ENCODE peak calls at places on chromosomes 6 and 20, in ten cellular contexts. One of them, this sample, is unnamed. For H3K4me1, the result is how much of the 10 kb centered on the place peaks cover.

GRCh38 chr20:53748176-53748575 is 154.5 kb upstream of the ZNF217 start:
- DNase-seq in breast epithelium: no peak
- DNase-seq in H1: no peak
- DNase-seq in DND-41: no peak
- DNase-seq in stomach: no peak
- DNase-seq in A549: no peak
- DNase-seq in K562: no peak
- DNase-seq in psoas muscle: no peak
- DNase-seq in cardiac muscle cell: no peak
- DNase-seq in OCI-LY7: no peak
- DNase-seq in this sample: no peak

GRCh38 chr6:155313602-155314091 is 637 bp downstream of the TFB1M start:
- DNase-seq in breast epithelium: no peak
- DNase-seq in H1: no peak
- DNase-seq in DND-41: peak
- DNase-seq in stomach: no peak
- DNase-seq in A549: peak
- DNase-seq in K562: no peak
- DNase-seq in psoas muscle: no peak
- DNase-seq in cardiac muscle cell: peak
- DNase-seq in OCI-LY7: peak
- DNase-seq in this sample: no peak

GRCh38 chr6:159807150-159807859 is 7.2 kb downstream of the PNLDC1 start:
- DNase-seq in breast epithelium: no peak
- DNase-seq in H1: no peak
- DNase-seq in DND-41: no peak
- DNase-seq in stomach: no peak
- DNase-seq in A549: no peak
- DNase-seq in K562: no peak
- DNase-seq in psoas muscle: no peak
- DNase-seq in cardiac muscle cell: no peak
- DNase-seq in OCI-LY7: no peak
- DNase-seq in this sample: no peak

GRCh38 chr6:157235600-157236039 is 87.7 kb downstream of the TMEM242 start:
- DNase-seq in breast epithelium: no peak
- DNase-seq in H1: peak
- DNase-seq in DND-41: no peak
- DNase-seq in stomach: peak
- DNase-seq in A549: peak
- DNase-seq in K562: no peak
- DNase-seq in psoas muscle: peak
- DNase-seq in cardiac muscle cell: peak
- DNase-seq in OCI-LY7: no peak
- DNase-seq in this sample: no peak

GRCh38 chr20:8242827-8243764 is 111.0 kb downstream of the PLCB1 start:
- DNase-seq in breast epithelium: no peak
- DNase-seq in H1: no peak
- DNase-seq in DND-41: no peak
- DNase-seq in stomach: no peak
- DNase-seq in A549: no peak
- DNase-seq in K562: no peak
- DNase-seq in psoas muscle: no peak
- DNase-seq in cardiac muscle cell: peak
- DNase-seq in OCI-LY7: no peak
- DNase-seq in this sample: no peak

GRCh38 chr6:45613678-45614077 is 235.9 kb upstream of the SUPT3H start:
- DNase-seq in breast epithelium: peak
- DNase-seq in H1: no peak
- DNase-seq in DND-41: no peak
- DNase-seq in stomach: no peak
- DNase-seq in A549: no peak
- DNase-seq in K562: no peak
- DNase-seq in psoas muscle: peak
- DNase-seq in cardiac muscle cell: no peak
- DNase-seq in OCI-LY7: no peak
- DNase-seq in this sample: peak

GRCh38 chr6:39906318-39906761 is 27.9 kb downstream of the MOCS1 start:
- DNase-seq in breast epithelium: no peak
- DNase-seq in H1: no peak
- DNase-seq in DND-41: no peak
- DNase-seq in stomach: peak
- DNase-seq in A549: no peak
- DNase-seq in K562: no peak
- DNase-seq in psoas muscle: no peak
- DNase-seq in cardiac muscle cell: no peak
- DNase-seq in OCI-LY7: no peak
- DNase-seq in this sample: no peak

GRCh38 chr6:127458817-127459216 is 372 bp downstream of the KIAA0408 start:
- DNase-seq in breast epithelium: no peak
- DNase-seq in H1: no peak
- DNase-seq in DND-41: no peak
- DNase-seq in stomach: no peak
- DNase-seq in A549: no peak
- DNase-seq in K562: no peak
- DNase-seq in psoas muscle: peak
- DNase-seq in cardiac muscle cell: peak
- DNase-seq in OCI-LY7: no peak
- DNase-seq in this sample: no peak

GRCh38 chr6:71107935-71108420 is 151.1 kb upstream of the B3GAT2 start:
- DNase-seq in breast epithelium: no peak
- DNase-seq in H1: no peak
- DNase-seq in DND-41: no peak
- DNase-seq in stomach: no peak
- DNase-seq in A549: no peak
- DNase-seq in K562: no peak
- DNase-seq in psoas muscle: no peak
- DNase-seq in cardiac muscle cell: peak
- DNase-seq in OCI-LY7: no peak
- DNase-seq in this sample: no peak

GRCh38 chr6:20577280-20577679 is 43.0 kb downstream of the CDKAL1 start:
- DNase-seq in breast epithelium: no peak
- DNase-seq in H1: no peak
- DNase-seq in DND-41: no peak
- DNase-seq in stomach: no peak
- DNase-seq in A549: no peak
- DNase-seq in K562: no peak
- DNase-seq in psoas muscle: no peak
- DNase-seq in cardiac muscle cell: no peak
- DNase-seq in OCI-LY7: no peak
- DNase-seq in this sample: no peak

GRCh38 chr6:1623769-1624070 is 14.0 kb downstream of the FOXC1 start:
- DNase-seq in breast epithelium: no peak
- DNase-seq in H1: no peak
- DNase-seq in DND-41: no peak
- DNase-seq in stomach: peak
- DNase-seq in A549: no peak
- DNase-seq in K562: no peak
- DNase-seq in psoas muscle: no peak
- DNase-seq in cardiac muscle cell: no peak
- DNase-seq in OCI-LY7: no peak
- DNase-seq in this sample: no peak

GRCh38 chr6:132365319-132365907 is 35.9 kb downstream of the MOXD1 start:
- DNase-seq in breast epithelium: no peak
- DNase-seq in H1: no peak
- DNase-seq in DND-41: no peak
- DNase-seq in stomach: no peak
- DNase-seq in A549: no peak
- DNase-seq in K562: no peak
- DNase-seq in psoas muscle: no peak
- DNase-seq in cardiac muscle cell: peak
- DNase-seq in OCI-LY7: no peak
- DNase-seq in this sample: no peak

DNA sequence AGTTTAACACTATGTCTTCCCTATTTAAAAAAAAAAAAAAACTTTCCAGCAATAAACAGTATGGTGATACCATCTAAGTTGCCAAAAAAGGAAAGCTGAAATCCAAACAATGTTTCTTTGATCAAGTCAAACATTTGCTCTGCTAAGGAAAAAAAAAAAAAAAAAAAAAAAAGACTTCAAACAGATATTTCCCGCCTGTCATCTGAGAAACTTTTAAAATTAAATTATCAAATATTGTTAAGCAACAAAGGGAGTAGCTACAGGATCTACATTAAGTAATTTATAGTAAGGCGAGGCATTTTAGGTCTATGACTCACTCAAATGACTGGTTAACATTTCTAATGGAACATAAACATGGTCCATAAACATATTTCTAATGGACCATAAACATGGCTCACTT is 121.2 kb downstream of the DST start:
- DNase-seq in breast epithelium: no peak
- DNase-seq in H1: no peak
- DNase-seq in DND-41: no peak
- DNase-seq in stomach: no peak
- DNase-seq in A549: no peak
- DNase-seq in K562: no peak
- DNase-seq in psoas muscle: no peak
- DNase-seq in cardiac muscle cell: no peak
- DNase-seq in OCI-LY7: no peak
- DNase-seq in this sample: no peak
- H3K4me1 ChIP-seq in breast epithelium: under half
- H3K4me1 ChIP-seq in H1: under half
- H3K4me1 ChIP-seq in DND-41: under half
- H3K4me1 ChIP-seq in stomach: under half
- H3K4me1 ChIP-seq in A549: under half
- H3K4me1 ChIP-seq in K562: under half
- H3K4me1 ChIP-seq in psoas muscle: under half
- H3K4me1 ChIP-seq in cardiac muscle cell: under half
- H3K4me1 ChIP-seq in OCI-LY7: under half
- H3K4me1 ChIP-seq in this sample: half or more

GRCh38 chr6:8225113-8225512 is 122.8 kb upstream of the EEF1E1 start:
- DNase-seq in breast epithelium: no peak
- DNase-seq in H1: no peak
- DNase-seq in DND-41: no peak
- DNase-seq in stomach: no peak
- DNase-seq in A549: no peak
- DNase-seq in K562: no peak
- DNase-seq in psoas muscle: no peak
- DNase-seq in cardiac muscle cell: no peak
- DNase-seq in OCI-LY7: no peak
- DNase-seq in this sample: no peak
- H3K4me3 ChIP-seq in breast epithelium: no peak
- H3K4me3 ChIP-seq in H1: no peak
- H3K4me3 ChIP-seq in DND-41: no peak
- H3K4me3 ChIP-seq in stomach: no peak
- H3K4me3 ChIP-seq in A549: no peak
- H3K4me3 ChIP-seq in K562: no peak
- H3K4me3 ChIP-seq in psoas muscle: no peak
- H3K4me3 ChIP-seq in cardiac muscle cell: no peak
- H3K4me3 ChIP-seq in OCI-LY7: no peak
- H3K4me3 ChIP-seq in this sample: no peak

DNA sequence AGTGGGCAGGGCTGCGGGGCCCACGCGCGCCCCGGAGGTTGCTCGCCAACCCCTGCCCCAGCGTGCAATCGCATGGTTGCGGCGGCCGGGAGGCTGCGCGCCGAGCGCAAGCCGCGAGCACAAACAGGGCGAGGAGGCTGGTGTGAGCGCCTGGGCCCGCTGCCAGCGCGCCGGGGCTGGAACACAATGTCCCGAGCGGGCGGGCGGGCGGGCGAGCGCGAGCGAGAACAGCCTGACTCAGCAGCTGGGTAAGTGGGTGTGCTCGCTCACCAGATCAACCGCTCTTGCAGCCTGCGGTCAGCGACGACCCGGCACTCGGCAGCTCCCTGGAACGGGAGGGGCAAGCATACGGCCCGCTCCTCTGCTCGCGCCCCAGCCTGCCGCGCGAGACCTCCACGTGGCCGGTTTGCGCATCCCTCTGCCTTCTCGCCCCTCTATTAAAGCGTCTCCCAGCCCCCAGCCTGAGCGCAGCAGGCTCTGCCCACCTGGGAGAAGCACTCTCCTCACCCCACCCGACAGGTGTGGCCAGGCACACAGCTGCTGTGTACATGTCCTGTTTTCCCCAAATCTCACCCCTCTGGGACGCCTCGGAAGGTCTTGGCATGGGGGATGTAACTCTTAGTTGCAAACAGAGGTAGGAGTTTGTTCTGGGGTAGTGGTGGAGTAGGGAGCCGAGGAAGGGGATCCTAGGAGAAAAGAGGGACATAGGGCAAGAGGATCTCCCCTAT is 8.7 kb upstream of the ARMC12 start:
- DNase-seq in breast epithelium: peak
- DNase-seq in H1: no peak
- DNase-seq in DND-41: peak
- DNase-seq in stomach: peak
- DNase-seq in A549: peak
- DNase-seq in K562: peak
- DNase-seq in psoas muscle: peak
- DNase-seq in cardiac muscle cell: peak
- DNase-seq in OCI-LY7: peak
- DNase-seq in this sample: no peak
- H3K4me1 ChIP-seq in breast epithelium: half or more
- H3K4me1 ChIP-seq in H1: under half
- H3K4me1 ChIP-seq in DND-41: half or more
- H3K4me1 ChIP-seq in stomach: half or more
- H3K4me1 ChIP-seq in A549: half or more
- H3K4me1 ChIP-seq in K562: half or more
- H3K4me1 ChIP-seq in psoas muscle: half or more
- H3K4me1 ChIP-seq in cardiac muscle cell: under half
- H3K4me1 ChIP-seq in OCI-LY7: half or more
- H3K4me1 ChIP-seq in this sample: half or more

GRCh38 chr6:42845327-42845694 is 34.1 kb upstream of the RPL7L1 start:
- DNase-seq in breast epithelium: no peak
- DNase-seq in H1: no peak
- DNase-seq in DND-41: peak
- DNase-seq in stomach: no peak
- DNase-seq in A549: no peak
- DNase-seq in K562: no peak
- DNase-seq in psoas muscle: no peak
- DNase-seq in cardiac muscle cell: no peak
- DNase-seq in OCI-LY7: no peak
- DNase-seq in this sample: no peak

GRCh38 chr6:42846505-42846904 is 32.9 kb upstream of the RPL7L1 start:
- DNase-seq in breast epithelium: no peak
- DNase-seq in H1: no peak
- DNase-seq in DND-41: no peak
- DNase-seq in stomach: no peak
- DNase-seq in A549: no peak
- DNase-seq in K562: no peak
- DNase-seq in psoas muscle: no peak
- DNase-seq in cardiac muscle cell: no peak
- DNase-seq in OCI-LY7: no peak
- DNase-seq in this sample: no peak

GRCh38 chr6:42841844-42842584 is 37.4 kb upstream of the RPL7L1 start:
- DNase-seq in breast epithelium: no peak
- DNase-seq in H1: no peak
- DNase-seq in DND-41: no peak
- DNase-seq in stomach: no peak
- DNase-seq in A549: no peak
- DNase-seq in K562: no peak
- DNase-seq in psoas muscle: no peak
- DNase-seq in cardiac muscle cell: no peak
- DNase-seq in OCI-LY7: no peak
- DNase-seq in this sample: no peak
- H3K4me3 ChIP-seq in breast epithelium: no peak
- H3K4me3 ChIP-seq in H1: no peak
- H3K4me3 ChIP-seq in DND-41: no peak
- H3K4me3 ChIP-seq in stomach: no peak
- H3K4me3 ChIP-seq in A549: no peak
- H3K4me3 ChIP-seq in K562: no peak
- H3K4me3 ChIP-seq in psoas muscle: no peak
- H3K4me3 ChIP-seq in cardiac muscle cell: no peak
- H3K4me3 ChIP-seq in OCI-LY7: no peak
- H3K4me3 ChIP-seq in this sample: no peak